ENCODE peak calls at places on chromosomes 11 and 22, in four cellular contexts. V is PC-9, G is foreskin keratinocyte, S is prostate gland. U is an unnamed sample.

GRCh38 chr22:30947163-30947820 is 21.3 kb downstream of the MORC2 start:
- DNase-seq in V (no peak), G (peak; percentile 73), S (peak; percentile 65), U (no peak)

GRCh38 chr11:46504817-46505613 is 88.8 kb downstream of the AMBRA1 start:
- DNase-seq in V (no peak), G (no peak), S (no peak), U (no peak)

GRCh38 chr22:36184433-36185035 is 17.1 kb downstream of the APOL4 start:
- DNase-seq in V (no peak), G (no peak), S (no peak), U (no peak)

GRCh38 chr22:48407256-48407955 is 1420.3 kb downstream of the BRD1 start:
- DNase-seq in V (no peak), G (no peak), S (no peak), U (no peak)

GRCh38 chr11:102384419-102385052 is 37.5 kb downstream of the BIRC2 start:
- DNase-seq in V (no peak), G (no peak), S (no peak), U (no peak)

GRCh38 chr11:69013009-69013951 is at the start of gene MRGPRF:
- DNase-seq in V (no peak), G (no peak), S (no peak), U (no peak)

GRCh38 chr11:113884361-113884836 is 9.0 kb upstream of the USP28 start:
- DNase-seq in V (no peak), G (no peak), S (no peak), U (no peak)

GRCh38 chr11:40722179-40722795 is 737.2 kb downstream of the LRRC4C start:
- DNase-seq in V (no peak), G (no peak), S (no peak), U (no peak)

GRCh38 chr11:119228535-119229302 is 22.6 kb downstream of the CBL start:
- DNase-seq in V (no peak), G (no peak), S (no peak), U (no peak)

GRCh38 chr11:46290021-46290420 is 12.6 kb downstream of the CREB3L1 start:
- DNase-seq in V (no peak), G (no peak), S (no peak), U (no peak)

GRCh38 chr11:74185695-74186094 is 14.6 kb downstream of the PPME1 start:
- DNase-seq in V (peak; percentile 56), G (no peak), S (no peak), U (no peak)

GRCh38 chr22:40728731-40729189 is 49.5 kb downstream of the MCHR1 start:
- DNase-seq in V (no peak), G (peak; percentile 88), S (peak; percentile 39), U (peak; percentile 60)

GRCh38 chr11:17538731-17539130 is 5.5 kb downstream of the USH1C start:
- DNase-seq in V (no peak), G (no peak), S (no peak), U (no peak)

GRCh38 chr11:74018331-74019005 is 9.6 kb upstream of the UCP3 start:
- DNase-seq in V (peak; percentile 98), G (no peak), S (peak; percentile 62), U (no peak)

GRCh38 chr22:44091021-44091721 is 67.1 kb downstream of the PARVB start:
- DNase-seq in V (no peak), G (no peak), S (no peak), U (no peak)

GRCh38 chr11:46116007-46116711 is 5.1 kb downstream of the PHF21A start:
- DNase-seq in V (no peak), G (no peak), S (no peak), U (no peak)

GRCh38 chr11:126359431-126360048 is 4.1 kb downstream of the ST3GAL4 start:
- DNase-seq in V (no peak), G (no peak), S (peak; percentile 16), U (no peak)

GRCh38 chr11:78061088-78061920 is 2.4 kb upstream of the THRSP start:
- DNase-seq in V (no peak), G (no peak), S (no peak), U (no peak)

GRCh38 chr11:129214710-129215295 is 22.7 kb upstream of the ARHGAP32 start:
- DNase-seq in V (no peak), G (no peak), S (no peak), U (no peak)

GRCh38 chr11:123061403-123062157 is at the start of gene HSPA8:
- DNase-seq in V (peak; percentile 65), G (peak; percentile 21), S (peak; percentile 60), U (peak; percentile 66)

GRCh38 chr11:11416917-11417316 is 63.9 kb upstream of the CSNK2A3 start:
- DNase-seq in V (no peak), G (no peak), S (no peak), U (no peak)

GRCh38 chr11:79313513-79313912 is 127.3 kb downstream of the TENM4 start:
- DNase-seq in V (no peak), G (no peak), S (no peak), U (no peak)

GRCh38 chr11:74269161-74269809 is 42.2 kb downstream of the P4HA3 start:
- DNase-seq in V (no peak), G (no peak), S (no peak), U (no peak)

GRCh38 chr11:61484541-61484940 is 24.0 kb upstream of the LRRC10B start:
- DNase-seq in V (no peak), G (no peak), S (no peak), U (no peak)

GRCh38 chr11:61486779-61487178 is 21.8 kb upstream of the LRRC10B start:
- DNase-seq in V (peak; percentile 78), G (no peak), S (no peak), U (no peak)

GRCh38 chr11:61485080-61485479 is 23.5 kb upstream of the LRRC10B start:
- DNase-seq in V (no peak), G (no peak), S (no peak), U (no peak)

GRCh38 chr11:61487342-61488025 is 21.1 kb upstream of the LRRC10B start:
- DNase-seq in V (no peak), G (no peak), S (no peak), U (no peak)

GRCh38 chr11:61486004-61486615 is 22.4 kb upstream of the LRRC10B start:
- DNase-seq in V (no peak), G (no peak), S (no peak), U (no peak)
- H3K27ac ChIP-seq in V (peak overlapping the region; percentile 88), G (no peak overlapping the region), S (no peak overlapping the region), U (no peak overlapping the region)

DNA sequence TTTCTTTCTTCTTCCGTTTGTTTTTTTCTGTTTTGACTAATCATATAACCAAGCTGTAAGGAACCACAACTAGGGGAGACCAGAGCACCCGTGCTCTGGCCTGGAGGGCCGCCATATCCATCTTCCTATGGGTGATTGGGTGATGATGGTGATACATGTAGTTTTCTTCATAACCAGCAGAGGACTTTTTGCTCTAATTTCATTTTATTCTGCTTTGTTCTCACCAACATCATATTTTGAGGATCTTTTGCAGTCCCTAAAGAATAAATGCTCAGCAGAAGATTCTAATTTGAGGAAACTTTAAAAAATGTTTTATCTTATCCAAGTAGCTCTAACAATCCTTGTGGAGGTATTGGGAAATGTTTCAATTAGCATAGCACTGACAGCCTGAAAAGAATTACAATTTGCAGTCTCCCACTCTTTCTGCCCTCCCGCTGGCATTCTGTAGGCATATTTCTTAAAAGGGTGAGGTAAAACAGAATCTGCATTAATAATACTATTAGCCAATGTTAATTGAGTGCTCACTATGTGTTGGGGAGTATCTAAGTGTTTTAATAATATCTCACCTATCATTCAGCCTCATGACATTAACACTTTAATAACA is 544.0 kb downstream of the NTM start:
- DNase-seq in V (no peak), G (no peak), S (no peak), U (no peak)
- TF ChIP-seq CTCF in V (no peak), G (peak; percentile 59), S (no peak), U (no peak)

DNA sequence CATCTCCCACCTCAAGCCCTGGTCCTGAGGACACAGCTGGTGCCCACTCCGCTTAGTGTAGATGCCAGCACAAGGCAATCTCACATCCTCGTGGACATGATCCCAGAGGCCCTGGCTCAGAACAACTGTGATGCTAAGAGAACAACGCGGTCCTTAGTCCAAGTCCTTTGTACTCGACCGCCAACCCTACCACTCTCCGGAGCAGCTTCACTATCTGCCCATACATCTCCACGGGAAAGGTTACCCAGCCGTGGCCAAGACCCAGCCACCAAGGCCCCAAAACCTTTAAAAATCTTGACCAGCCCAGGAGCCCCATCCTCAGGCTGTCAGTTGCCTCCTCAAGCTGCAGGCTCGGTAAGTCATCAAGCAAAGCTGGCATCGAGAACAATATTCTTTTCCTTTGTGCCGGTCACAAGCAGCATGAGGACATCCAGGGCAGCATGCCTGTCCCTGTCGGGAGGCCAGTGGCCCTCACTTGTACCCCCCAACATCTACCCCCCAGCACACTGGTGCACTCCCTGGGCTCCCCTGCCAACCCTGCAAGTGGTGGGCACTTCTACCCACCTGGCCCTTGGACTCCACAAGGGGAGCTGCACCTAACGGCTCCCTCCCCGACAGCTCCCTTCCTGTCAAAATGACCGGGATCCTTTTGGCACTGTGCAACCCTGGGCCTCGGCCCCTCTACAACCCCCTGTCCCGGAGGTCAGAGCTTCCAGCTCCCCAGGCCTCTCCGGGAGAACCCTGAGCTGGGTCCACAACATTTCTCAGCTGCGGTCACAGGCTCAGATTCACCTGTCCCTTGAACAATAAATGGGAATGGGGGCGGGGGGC is 2.5 kb downstream of the OSBPL5 start:
- DNase-seq in V (no peak), G (no peak), S (no peak), U (peak; percentile 23)
- H3K27ac ChIP-seq in V (no peak overlapping the region), G (no peak overlapping the region), S (peak overlapping the region; percentile 77), U (no peak overlapping the region)

GRCh38 chr22:33036881-33037280 is 21.3 kb downstream of the SYN3 start:
- DNase-seq in V (no peak), G (no peak), S (no peak), U (no peak)
- TF ChIP-seq CTCF in V (no peak), G (no peak), S (no peak), U (no peak)

GRCh38 chr11:6321356-6321755 is 1.1 kb upstream of the CAVIN3 start:
- DNase-seq in V (no peak), G (no peak), S (no peak), U (no peak)
- H3K27ac ChIP-seq in V (no peak overlapping the region), G (peak overlapping the region; percentile 99), S (peak overlapping the region; percentile 88), U (no peak overlapping the region)

DNA sequence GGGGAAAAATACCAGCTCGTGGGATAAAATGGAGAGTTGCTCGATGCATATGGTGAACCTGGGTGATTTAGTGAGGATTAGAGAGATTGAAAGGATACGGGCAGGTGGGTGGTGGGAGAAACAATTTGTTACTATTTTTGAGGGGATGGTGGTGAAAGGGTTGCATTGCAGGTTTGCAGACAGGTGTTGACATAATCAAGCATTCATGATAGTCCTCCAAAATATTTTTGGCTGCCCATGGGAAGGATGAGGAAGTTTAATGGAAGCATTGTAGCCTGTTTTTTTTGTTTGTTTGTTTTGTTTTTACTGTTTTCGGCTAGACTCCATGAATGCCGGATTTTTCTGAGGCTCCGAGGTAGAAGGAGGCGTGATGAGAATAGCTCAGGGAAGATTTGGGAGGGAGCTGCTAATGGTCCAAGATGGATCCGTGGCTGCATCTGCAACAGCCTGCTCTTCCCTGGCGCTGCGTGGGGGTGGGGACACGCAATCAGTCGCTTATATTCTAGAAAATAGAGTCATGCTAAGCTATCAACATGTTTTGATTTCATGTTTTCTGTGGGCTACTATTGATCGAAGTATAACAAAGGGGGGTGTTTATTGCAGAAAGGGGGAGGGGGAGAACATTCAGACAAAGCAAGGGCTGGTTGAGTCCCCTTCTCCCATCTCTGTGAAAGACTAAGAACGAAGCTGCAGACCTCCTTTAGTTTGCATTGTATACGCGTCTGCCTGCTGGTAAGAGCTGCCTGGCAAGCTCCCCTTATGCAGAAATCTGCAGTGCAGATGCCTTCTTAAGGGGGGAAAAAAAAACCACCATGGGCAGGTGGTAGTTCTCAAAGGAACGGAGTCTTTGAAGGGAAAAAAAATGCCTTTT is 980 bp downstream of the RTN3 start:
- DNase-seq in V (no peak), G (no peak), S (no peak), U (no peak)
- TF ChIP-seq CTCF in V (peak; percentile 58), G (peak; percentile 30), S (no peak), U (peak; percentile 43)

U was measured in CD4-positive, alpha-beta T cell.